ENCODE peak calls at places on chromosomes 2 and 18, in five cellular contexts. J is stimulated activated CD8-positive, alpha-beta memory T cell treated with anti-CD3 and anti-CD28 coated beads, Interleukin-2, amount 100 ng/mL, for 48 hours; N is mesendoderm; K is stimulated activated effector memory CD8-positive, alpha-beta T cell treated with anti-CD3 and anti-CD28 coated beads, Interleukin-12 subunit alpha, Interleukin-12 subunit beta, amount 100 ng/mL, for 72 hours; E is T-helper 22 cell. R is an unnamed sample.

GRCh38 chr18:37577051-37577611 is 11.5 kb upstream of the CELF4 start:
- DNase-seq in K (no peak), N (peak; percentile 95), E (no peak), J (no peak), R (no peak)

GRCh38 chr2:54350422-54350821 is 94.4 kb upstream of the TSPYL6 start:
- DNase-seq in E (no peak), J (no peak), N (no peak), K (no peak), R (no peak)

GRCh38 chr2:108184421-108184820 is 55.3 kb upstream of the SULT1C3 start:
- DNase-seq in K (no peak), E (no peak), N (peak; percentile 43), J (no peak), R (no peak)

GRCh38 chr2:230975927-230976326 is 20.0 kb upstream of the SPATA3 start:
- DNase-seq in J (no peak), N (no peak), K (no peak), E (no peak), R (no peak)

GRCh38 chr18:55115606-55116005 is 156.3 kb upstream of the CCDC68 start:
- DNase-seq in K (no peak), J (no peak), N (no peak), E (no peak), R (no peak)

GRCh38 chr2:46870051-46870839 is 45.4 kb downstream of the MCFD2 start:
- DNase-seq in K (no peak), E (no peak), N (no peak), J (no peak), R (no peak)

GRCh38 chr2:240356700-240357640 is 78.5 kb upstream of the GPC1 start:
- DNase-seq in E (no peak), J (no peak), N (no peak), K (no peak), R (no peak)

GRCh38 chr2:41941831-41942230 is 106.0 kb upstream of the PKDCC start:
- DNase-seq in N (no peak), E (no peak), K (no peak), J (no peak), R (no peak)

GRCh38 chr2:57758686-57759085 is 287.9 kb upstream of the VRK2 start:
- DNase-seq in N (no peak), K (no peak), J (no peak), E (no peak), R (no peak)

GRCh38 chr2:237876951-237877491 is 17.6 kb downstream of the RAMP1 start:
- DNase-seq in K (no peak), N (no peak), J (no peak), E (no peak), R (no peak)

GRCh38 chr2:207166349-207167128 is 791 bp upstream of the KLF7 start:
- DNase-seq in E (peak; percentile 61), K (peak; percentile 44), N (peak; percentile 92), J (no peak), R (peak; percentile 53)

GRCh38 chr2:224946911-224947310 is 95.4 kb downstream of the DOCK10 start:
- DNase-seq in E (no peak), J (no peak), N (no peak), K (no peak), R (no peak)

GRCh38 chr2:231926761-231927565 is 767 bp upstream of the NPPC start:
- DNase-seq in K (no peak), N (peak; percentile 41), J (no peak), E (no peak), R (no peak)

GRCh38 chr2:216221806-216222205 is 112.7 kb downstream of the XRCC5 start:
- DNase-seq in K (no peak), E (no peak), N (no peak), J (no peak), R (no peak)

GRCh38 chr2:24365051-24365450 is 4.7 kb upstream of the ITSN2 start:
- DNase-seq in E (no peak), N (no peak), J (no peak), K (no peak), R (no peak)

GRCh38 chr2:23386422-23387220 is 1.6 kb downstream of the KLHL29 start:
- DNase-seq in E (no peak), J (no peak), K (no peak), N (peak; percentile 28), R (no peak)

GRCh38 chr2:152421521-152422367 is 86.8 kb downstream of the FMNL2 start:
- DNase-seq in J (no peak), K (no peak), N (peak; percentile 78), E (no peak), R (no peak)

GRCh38 chr2:222033541-222033940 is 265.3 kb downstream of the PAX3 start:
- DNase-seq in N (no peak), J (no peak), E (no peak), K (no peak), R (no peak)

GRCh38 chr18:49177812-49178211 is 227.0 kb upstream of the SMAD7 start:
- DNase-seq in J (no peak), K (no peak), N (no peak), E (no peak), R (no peak)

GRCh38 chr2:50491541-50492114 is 540.3 kb downstream of the NRXN1 start:
- DNase-seq in N (peak; percentile 28), K (no peak), E (no peak), J (no peak), R (no peak)

GRCh38 chr18:44579028-44579692 is 101.5 kb upstream of the SETBP1 start:
- DNase-seq in N (peak; percentile 72), K (no peak), J (no peak), E (no peak), R (no peak)

GRCh38 chr2:85273732-85274731 is 53.8 kb downstream of the TGOLN2 start:
- DNase-seq in K (no peak), E (no peak), J (no peak), N (peak; percentile 25), R (peak; percentile 74)

GRCh38 chr2:108993095-108993937 is 4.3 kb upstream of the EDAR start:
- DNase-seq in K (no peak), N (no peak), J (no peak), E (no peak), R (no peak)

GRCh38 chr2:108128226-108128786 is 111.5 kb upstream of the SULT1C3 start:
- DNase-seq in J (no peak), K (no peak), N (no peak), E (no peak), R (no peak)

GRCh38 chr18:11849845-11850747 is 1.1 kb upstream of the CHMP1B start:
- DNase-seq in N (peak; percentile 59), K (no peak), E (peak; percentile 65), J (peak; percentile 40), R (peak; percentile 62)

GRCh38 chr2:69208023-69208595 is 178.9 kb downstream of the GFPT1 start:
- DNase-seq in N (no peak), K (no peak), E (no peak), J (no peak), R (no peak)

GRCh38 chr18:76686737-76687231 is 135.6 kb upstream of the ZNF236 start:
- DNase-seq in N (peak; percentile 64), E (no peak), K (no peak), J (no peak), R (no peak)

GRCh38 chr2:227311861-227312506 is 13.1 kb upstream of the MFF start:
- DNase-seq in K (no peak), J (no peak), E (no peak), N (no peak), R (no peak)

GRCh38 chr2:16900405-16901025 is 234.9 kb upstream of the CYRIA start:
- DNase-seq in K (no peak), N (peak; percentile 80), J (no peak), E (no peak), R (no peak)

GRCh38 chr2:134167015-134167414 is 86.9 kb upstream of the MGAT5 start:
- DNase-seq in K (no peak), N (no peak), J (no peak), E (no peak), R (no peak)

GRCh38 chr18:69878534-69878933 is 69.1 kb downstream of the CD226 start:
- DNase-seq in E (no peak), N (peak; percentile 23), K (no peak), J (no peak), R (no peak)